ENCODE peak calls at places on chromosomes 12 and 14, in six cellular contexts. T is A549, U is IMR-90, G is K562, B is GM12878, X is HepG2. N is an unnamed sample.

GRCh38 chr12:78933014-78933413 is 68.4 kb downstream of the SYT1 start:
- DNase-seq in T (no peak), U (peak; percentile 23), G (no peak), B (no peak), X (no peak), N (no peak)

GRCh38 chr14:78007160-78007559 is 163.0 kb upstream of the NRXN3 start:
- DNase-seq in T (no peak), U (no peak), G (no peak), B (no peak), X (no peak), N (no peak)

GRCh38 chr12:32501835-32502333 is 102.5 kb downstream of the FGD4 start:
- DNase-seq in T (no peak), U (peak; percentile 81), G (no peak), B (no peak), X (peak; percentile 95), N (peak; percentile 39)

GRCh38 chr14:73457050-73457934 is 1.1 kb downstream of the NUMB start:
- DNase-seq in T (no peak), U (peak; percentile 33), G (no peak), B (no peak), X (no peak), N (no peak)

GRCh38 chr12:50733720-50734119 is 30.2 kb upstream of the ATF1 start:
- DNase-seq in T (no peak), U (no peak), G (no peak), B (no peak), X (no peak), N (no peak)

GRCh38 chr12:62736596-62736995 is 198.4 kb downstream of the PPM1H start:
- DNase-seq in T (no peak), U (no peak), G (no peak), B (no peak), X (no peak), N (no peak)

GRCh38 chr12:47834199-47835016 is 14.7 kb upstream of the HDAC7 start:
- DNase-seq in T (no peak), U (no peak), G (peak; percentile 71), B (no peak), X (no peak), N (no peak)

GRCh38 chr12:25320123-25321006 is 69.6 kb upstream of the KRAS start:
- DNase-seq in T (no peak), U (no peak), G (no peak), B (peak; percentile 82), X (no peak), N (no peak)

GRCh38 chr12:116547955-116548471 is 11.2 kb upstream of the MAP1LC3B2 start:
- DNase-seq in T (no peak), U (peak; percentile 55), G (peak; percentile 30), B (no peak), X (no peak), N (no peak)

GRCh38 chr12:104384141-104384880 is 72.4 kb upstream of the CHST11 start:
- DNase-seq in T (no peak), U (no peak), G (no peak), B (no peak), X (no peak), N (no peak)

GRCh38 chr12:80233926-80234325 is 134.6 kb downstream of the OTOGL start:
- DNase-seq in T (no peak), U (no peak), G (no peak), B (no peak), X (no peak), N (no peak)

GRCh38 chr12:67068773-67069450 is 200.2 kb upstream of the CAND1 start:
- DNase-seq in T (peak; percentile 37), U (peak; percentile 7), G (peak; percentile 5), B (no peak), X (peak; percentile 3), N (peak; percentile 52)

GRCh38 chr12:89856431-89856830 is 147.8 kb upstream of the ATP2B1 start:
- DNase-seq in T (no peak), U (peak; percentile 72), G (no peak), B (peak; percentile 85), X (no peak), N (no peak)

GRCh38 chr14:50607181-50607580 is 47.2 kb downstream of the ATL1 start:
- DNase-seq in T (no peak), U (peak; percentile 63), G (no peak), B (no peak), X (no peak), N (no peak)

GRCh38 chr12:93060071-93060665 is 131.1 kb upstream of the EEA1 start:
- DNase-seq in T (no peak), U (no peak), G (no peak), B (peak; percentile 57), X (no peak), N (no peak)

GRCh38 chr12:18998343-18999270 is 130.9 kb upstream of the PLEKHA5 start:
- DNase-seq in T (no peak), U (peak; percentile 89), G (no peak), B (no peak), X (no peak), N (no peak)

GRCh38 chr14:21680072-21680471 is 6.5 kb upstream of the OR4E1 start:
- DNase-seq in T (no peak), U (peak; percentile 59), G (no peak), B (no peak), X (no peak), N (no peak)

GRCh38 chr14:25049127-25049558 is 804 bp downstream of the STXBP6 start:
- DNase-seq in T (no peak), U (no peak), G (no peak), B (no peak), X (no peak), N (no peak)

GRCh38 chr12:105224399-105224798 is 11.6 kb downstream of the APPL2 start:
- DNase-seq in T (no peak), U (no peak), G (no peak), B (no peak), X (no peak), N (no peak)

GRCh38 chr14:94646481-94646880 is 34.3 kb downstream of the SERPINA3 start:
- DNase-seq in T (no peak), U (peak; percentile 65), G (no peak), B (no peak), X (no peak), N (no peak)

GRCh38 chr14:50920482-50921225 is 23.6 kb downstream of the PYGL start:
- DNase-seq in T (no peak), U (peak; percentile 90), G (no peak), B (no peak), X (peak; percentile 90), N (no peak)

GRCh38 chr14:54209501-54210231 is 187.1 kb upstream of the CDKN3 start:
- DNase-seq in T (no peak), U (peak; percentile 30), G (no peak), B (no peak), X (no peak), N (no peak)

GRCh38 chr12:57005980-57006808 is at the start of gene ZBTB39:
- DNase-seq in T (peak; percentile 82), U (peak; percentile 35), G (peak; percentile 95), B (no peak), X (peak; percentile 20), N (peak; percentile 91)

GRCh38 chr12:74538491-74539258 is 1.0 kb downstream of the ATXN7L3B start:
- DNase-seq in T (no peak), U (no peak), G (peak; percentile 13), B (no peak), X (no peak), N (peak; percentile 6)

GRCh38 chr12:99521664-99522063 is 125.9 kb upstream of the GARIN6 start:
- DNase-seq in T (no peak), U (no peak), G (no peak), B (no peak), X (no peak), N (no peak)

GRCh38 chr12:66900616-66901015 is 221.7 kb upstream of the GRIP1 start:
- DNase-seq in T (no peak), U (no peak), G (no peak), B (no peak), X (no peak), N (no peak)

DNA sequence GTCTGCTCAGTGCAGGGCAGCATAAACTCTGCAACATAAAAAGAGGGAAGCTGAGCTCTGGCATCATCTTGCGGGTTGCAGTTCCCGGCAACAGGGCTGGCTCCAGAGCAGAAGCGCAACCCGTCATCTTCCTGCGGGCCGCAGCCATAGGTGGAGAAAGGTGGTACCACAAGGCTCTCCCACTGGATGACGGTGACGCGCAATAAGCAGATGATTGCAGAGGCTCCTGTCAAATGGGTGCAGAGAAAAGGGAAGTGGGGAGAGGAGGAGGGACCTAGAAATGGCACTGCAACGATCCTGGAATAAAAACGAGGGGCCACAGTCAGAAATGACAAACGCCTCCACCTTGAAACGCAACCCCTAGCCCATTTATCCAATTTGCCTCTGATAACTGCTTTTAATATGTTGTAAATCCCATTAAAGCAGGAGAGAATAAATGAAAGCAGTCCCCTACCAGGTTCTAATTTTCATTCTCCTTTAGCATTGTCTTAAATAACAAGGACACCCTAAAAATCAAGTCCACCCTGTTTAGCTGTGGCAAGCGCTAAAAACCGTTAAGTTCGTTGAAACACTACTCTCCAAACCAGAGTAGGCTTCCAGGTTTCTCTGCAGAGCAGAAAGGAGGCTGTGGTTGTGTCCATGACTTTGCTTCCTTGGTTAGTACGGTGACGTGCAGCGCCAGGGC is 30.9 kb upstream of the TUBA1C start:
- DNase-seq in T (no peak), U (no peak), G (peak; percentile 44), B (peak; percentile 35), X (no peak), N (no peak)
- TF ChIP-seq BHLHE40 in T (no peak), U (no peak), G (no peak), B (no peak), X (no peak), N (no peak)

DNA sequence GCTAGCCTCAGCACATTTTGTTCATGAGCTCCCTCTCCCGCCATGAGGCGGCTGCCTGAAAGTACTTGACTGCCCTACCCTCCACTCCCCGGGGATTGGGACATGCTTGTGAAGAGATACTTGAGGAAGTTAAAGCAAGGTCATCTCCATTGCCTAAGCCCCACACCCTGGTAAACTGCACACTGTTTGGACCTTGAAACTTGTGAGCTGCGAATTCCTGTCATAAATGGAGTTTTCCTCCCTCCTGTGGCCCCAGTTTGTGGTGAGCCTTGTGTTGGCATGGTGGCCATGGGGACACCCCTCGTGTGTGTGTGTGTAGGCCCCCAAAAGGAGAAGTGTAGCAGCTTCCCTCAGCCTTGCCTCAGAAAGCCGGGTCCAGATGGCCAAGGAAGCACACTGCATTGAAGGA is 395.5 kb downstream of the ZFP36L1 start:
- DNase-seq in T (no peak), U (no peak), G (no peak), B (no peak), X (peak; percentile 43), N (no peak)
- TF ChIP-seq BHLHE40 in T (no peak), U (no peak), G (no peak), B (no peak), X (no peak), N (no peak)

GRCh38 chr14:62015248-62015647 is 253.0 kb downstream of the SNAPC1 start:
- DNase-seq in T (no peak), U (peak; percentile 45), G (no peak), B (no peak), X (no peak), N (no peak)
- TF ChIP-seq BHLHE40 in T (no peak), U (no peak), G (no peak), B (no peak), X (no peak), N (no peak)

DNA sequence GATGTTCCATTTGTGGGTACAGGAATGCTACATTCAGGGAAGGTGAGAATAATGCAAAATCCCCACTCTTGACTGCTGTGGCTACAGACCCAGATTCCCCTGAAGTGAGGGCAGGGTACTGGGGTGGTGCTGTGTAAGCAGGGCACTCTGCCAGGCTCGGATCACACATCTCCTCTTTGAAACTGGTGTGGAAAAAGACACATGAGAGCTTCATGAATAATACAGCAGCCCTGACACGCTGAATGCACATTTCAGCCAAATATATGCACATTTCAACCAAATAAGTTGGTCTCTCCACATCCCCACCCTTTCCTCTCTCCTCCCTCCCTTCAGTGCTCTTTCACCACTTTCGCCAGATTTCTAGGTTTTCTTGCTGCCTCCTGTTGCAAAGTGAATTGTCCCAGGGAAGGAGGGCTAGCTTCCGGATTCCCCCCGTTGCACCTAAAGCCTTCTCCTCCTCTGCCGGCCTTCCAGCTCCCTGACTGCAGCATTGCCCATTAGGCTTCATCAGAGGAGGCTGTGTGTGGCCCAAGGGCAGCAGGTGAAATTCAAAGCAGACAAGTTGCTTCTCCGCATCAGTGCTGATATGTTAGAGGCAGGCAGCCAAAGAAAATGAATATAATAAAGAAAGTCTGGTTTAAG is 118.2 kb upstream of the TMCC3 start:
- DNase-seq in T (no peak), U (no peak), G (no peak), B (peak; percentile 51), X (no peak), N (no peak)
- TF ChIP-seq BHLHE40 in T (no peak), U (no peak), G (no peak), B (no peak), X (no peak), N (no peak)